ENCODE peak calls at places on chromosomes 2 and 18, in seven cellular contexts. M is fibroblast of lung, B is pancreas, Z is Caco-2, I is H7, A is GM23248, C is ovary. T is an unnamed sample.

GRCh38 chr2:186299610-186300009 is 186.4 kb upstream of the ZC3H15 start:
- DNase-seq in Z (no peak), I (no peak), A (no peak), C (no peak), M (no peak), B (no peak), T (no peak)

GRCh38 chr18:42654561-42654960 is 460.9 kb downstream of the RIT2 start:
- DNase-seq in B (no peak), I (no peak), M (peak; percentile 36), A (peak; percentile 4), Z (no peak), C (no peak), T (no peak)

GRCh38 chr2:156380117-156380645 is 47.7 kb upstream of the NR4A2 start:
- DNase-seq in I (peak; percentile 23), M (peak; percentile 45), B (no peak), C (no peak), A (no peak), Z (no peak), T (no peak)

GRCh38 chr2:195318440-195319111 is 338.4 kb upstream of the SLC39A10 start:
- DNase-seq in C (no peak), M (peak; percentile 47), A (peak; percentile 72), B (no peak), I (peak; percentile 8), Z (no peak), T (no peak)

GRCh38 chr2:10592652-10593051 is 97.1 kb downstream of the NOL10 start:
- DNase-seq in Z (no peak), C (no peak), I (no peak), M (no peak), A (no peak), B (no peak), T (no peak)

GRCh38 chr2:158726906-158727592 is 68.1 kb upstream of the DAPL1 start:
- DNase-seq in A (no peak), C (no peak), Z (no peak), M (no peak), I (no peak), B (no peak), T (no peak)

GRCh38 chr2:126329152-126329551 is 326.8 kb upstream of the GYPC start:
- DNase-seq in A (no peak), M (no peak), C (no peak), B (no peak), Z (no peak), I (no peak), T (no peak)

GRCh38 chr2:216777637-216778273 is 82.1 kb downstream of the TNP1 start:
- DNase-seq in C (no peak), I (peak; percentile 81), B (no peak), Z (peak; percentile 74), M (peak; percentile 30), A (peak; percentile 83), T (peak; percentile 59)

GRCh38 chr18:51072586-51073303 is 42.7 kb downstream of the SMAD4 start:
- DNase-seq in B (no peak), A (no peak), M (no peak), Z (no peak), I (no peak), C (no peak), T (no peak)

GRCh38 chr2:42755161-42755900 is 8.6 kb downstream of the OXER1 start:
- DNase-seq in C (no peak), M (peak; percentile 6), I (peak; percentile 31), Z (no peak), B (no peak), A (peak; percentile 80), T (peak; percentile 15)

GRCh38 chr2:174026122-174026845 is 61.1 kb upstream of the SP3 start:
- DNase-seq in A (peak; percentile 31), I (no peak), M (peak; percentile 88), C (peak; percentile 48), B (no peak), Z (peak; percentile 87), T (no peak)

GRCh38 chr2:128269358-128270305 is 49.0 kb downstream of the HS6ST1 start:
- DNase-seq in C (peak; percentile 48), M (no peak), I (peak; percentile 38), B (peak; percentile 54), A (no peak), Z (peak; percentile 32), T (no peak)

GRCh38 chr2:69589973-69590652 is 53.4 kb downstream of the AAK1 start:
- DNase-seq in B (no peak), A (peak; percentile 63), C (no peak), Z (no peak), I (no peak), M (peak; percentile 74), T (no peak)

GRCh38 chr2:108701208-108701607 is 18.1 kb upstream of the RANBP2 start:
- DNase-seq in C (no peak), B (no peak), M (peak; percentile 5), A (no peak), Z (no peak), I (no peak), T (no peak)

GRCh38 chr2:235240574-235240973 is 253.3 kb upstream of the AGAP1 start:
- DNase-seq in M (no peak), B (no peak), I (no peak), Z (no peak), A (no peak), C (no peak), T (no peak)

GRCh38 chr18:75790821-75791220 is 363.3 kb upstream of the SMIM21 start:
- DNase-seq in M (no peak), C (no peak), A (no peak), I (no peak), Z (no peak), B (no peak), T (no peak)

GRCh38 chr2:73300926-73301325 is 7.6 kb upstream of the EGR4 start:
- DNase-seq in A (no peak), C (no peak), I (no peak), B (no peak), M (no peak), Z (no peak), T (no peak)

GRCh38 chr2:155115856-155116255 is 417.4 kb downstream of the KCNJ3 start:
- DNase-seq in I (no peak), B (no peak), M (no peak), Z (no peak), C (no peak), A (no peak), T (no peak)

GRCh38 chr2:193837368-193837767 is 1642.6 kb upstream of the TMEFF2 start:
- DNase-seq in C (no peak), Z (no peak), I (no peak), A (peak; percentile 49), B (no peak), M (peak; percentile 55), T (no peak)

GRCh38 chr18:44630118-44630517 is 50.6 kb upstream of the SETBP1 start:
- DNase-seq in B (no peak), I (no peak), C (no peak), M (no peak), A (no peak), Z (no peak), T (no peak)

GRCh38 chr2:174356347-174356746 is 21.6 kb downstream of the SP9 start:
- DNase-seq in I (no peak), C (no peak), B (no peak), Z (no peak), M (no peak), A (no peak), T (no peak)

GRCh38 chr2:96325884-96326255 is 753 bp downstream of the ITPRIPL1 start:
- DNase-seq in I (no peak), M (no peak), C (no peak), Z (no peak), A (no peak), B (no peak), T (no peak)

GRCh38 chr2:113057127-113057526 is 1.9 kb upstream of the IL36RN start:
- DNase-seq in B (no peak), M (no peak), I (no peak), A (no peak), Z (no peak), C (no peak), T (no peak)

GRCh38 chr2:20507166-20507692 is 60.4 kb downstream of the RHOB start:
- DNase-seq in I (no peak), C (peak; percentile 18), A (peak; percentile 21), B (no peak), Z (no peak), M (peak; percentile 58), T (no peak)

GRCh38 chr2:167355796-167356195 is 467.5 kb downstream of the XIRP2 start:
- DNase-seq in I (no peak), C (no peak), Z (no peak), B (no peak), M (peak; percentile 41), A (no peak), T (no peak)

GRCh38 chr2:20011276-20012031 is 1.0 kb downstream of the MATN3 start:
- DNase-seq in A (no peak), I (no peak), M (no peak), C (no peak), Z (no peak), B (no peak), T (no peak)

GRCh38 chr2:127572841-127573240 is 37.4 kb downstream of the MYO7B start:
- DNase-seq in A (no peak), M (no peak), I (no peak), B (no peak), Z (no peak), C (no peak), T (no peak)

GRCh38 chr2:29281585-29281984 is 166.4 kb downstream of the CLIP4 start:
- DNase-seq in C (peak; percentile 57), A (peak; percentile 60), Z (no peak), B (peak; percentile 67), M (peak; percentile 83), I (no peak), T (peak; percentile 96)

GRCh38 chr18:36127866-36128845 is 984 bp downstream of the SLC39A6 start:
- DNase-seq in I (peak; percentile 53), M (peak; percentile 47), Z (no peak), B (peak; percentile 61), C (no peak), A (peak; percentile 65), T (peak; percentile 6)

GRCh38 chr2:55418072-55418471 is 1.6 kb downstream of the CCDC88A start:
- DNase-seq in B (no peak), Z (no peak), M (peak; percentile 8), I (no peak), A (peak; percentile 44), C (no peak), T (no peak)
- H3K4me3 ChIP-seq in B (peak overlapping the region; percentile 70), Z (no peak overlapping the region), M (peak overlapping the region; percentile 97), I (peak overlapping the region; percentile 83), A (peak overlapping the region; percentile 89), C (peak overlapping the region; percentile 88), T (peak overlapping the region; percentile 91)

GRCh38 chr2:25361261-25362048 is 19.7 kb upstream of the DNMT3A start:
- DNase-seq in A (no peak), Z (no peak), I (peak; percentile 57), M (no peak), C (no peak), B (no peak), T (no peak)
- H3K4me3 ChIP-seq in A (peak overlapping the region; percentile 72), Z (peak overlapping the region; percentile 15), I (no peak overlapping the region), M (no peak overlapping the region), C (peak overlapping the region; percentile 25), B (peak overlapping the region; percentile 27), T (peak overlapping the region; percentile 12)

DNA sequence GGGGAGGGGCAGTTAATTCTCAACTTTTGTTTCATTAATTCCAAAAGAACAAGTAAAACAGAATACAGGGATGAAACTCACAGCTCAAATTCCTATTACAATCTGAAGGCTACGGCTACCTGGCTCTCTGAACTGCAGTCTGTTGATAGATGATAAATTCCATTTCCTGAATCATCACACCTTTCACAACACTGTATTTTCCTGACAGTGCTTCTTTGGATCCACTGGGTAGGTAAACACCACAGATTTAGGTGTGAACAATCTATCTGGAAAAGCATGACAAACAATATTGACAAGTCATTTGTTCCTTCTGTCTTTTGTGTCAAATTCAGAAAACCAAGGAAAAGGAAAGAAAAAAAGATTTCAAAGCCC is 843.2 kb downstream of the LRRTM4 start:
- DNase-seq in Z (no peak), C (no peak), A (no peak), M (no peak), I (no peak), B (no peak), T (no peak)
- H3K4me3 ChIP-seq in Z (no peak overlapping the region), C (no peak overlapping the region), A (no peak overlapping the region), M (no peak overlapping the region), I (no peak overlapping the region), B (no peak overlapping the region), T (no peak overlapping the region)

GRCh38 chr18:12702221-12703095 is at the start of the genes CEP76 and PSMG2:
- DNase-seq in Z (peak; percentile 90), A (peak; percentile 96), I (peak; percentile 93), M (peak; percentile 87), C (peak; percentile 95), B (peak; percentile 91), T (peak; percentile 87)
- H3K4me3 ChIP-seq in Z (peak within 1 kb of the TSS; percentile 50), A (peak within 1 kb of the TSS; percentile 98), I (peak within 1 kb of the TSS; percentile 94), M (peak within 1 kb of the TSS; percentile 67), C (peak within 1 kb of the TSS; percentile 87), B (peak within 1 kb of the TSS; percentile 91), T (peak within 1 kb of the TSS; percentile 94)

T was measured in MG63.